ENCODE peak calls at places on chromosomes 16 and 17, in seven cellular contexts. A is K562, W is H1, M is HCT116, G is HepG2, I is GM12878, O is SK-N-SH. L is an unnamed sample.

GRCh38 chr17:42577140-42577531 is 393 bp downstream of the PSMC3IP start:
- DNase-seq in A (no peak), W (no peak), M (no peak), G (no peak), I (no peak), O (no peak), L (no peak)

GRCh38 chr17:4177732-4178131 is 34.7 kb downstream of the CYB5D2 start:
- DNase-seq in A (no peak), W (no peak), M (no peak), G (no peak), I (no peak), O (no peak), L (no peak)

GRCh38 chr17:45296003-45296832 is 20.6 kb downstream of the MAP3K14 start:
- DNase-seq in A (no peak), W (no peak), M (no peak), G (no peak), I (no peak), O (no peak), L (no peak)

GRCh38 chr17:81337449-81337848 is 42.3 kb upstream of the SLC38A10 start:
- DNase-seq in A (peak; percentile 64), W (peak; percentile 55), M (no peak), G (no peak), I (no peak), O (peak; percentile 72), L (no peak)

GRCh38 chr16:83037102-83037501 is 410.3 kb downstream of the CDH13 start:
- DNase-seq in A (no peak), W (no peak), M (no peak), G (no peak), I (no peak), O (no peak), L (no peak)

GRCh38 chr17:32483451-32484019 is 3.3 kb upstream of the CDK5R1 start:
- DNase-seq in A (peak; percentile 71), W (peak; percentile 78), M (no peak), G (peak; percentile 56), I (no peak), O (peak; percentile 77), L (peak; percentile 66)

GRCh38 chr16:30637952-30638351 is 12.8 kb upstream of the PRR14 start:
- DNase-seq in A (peak; percentile 72), W (no peak), M (peak; percentile 62), G (peak; percentile 75), I (no peak), O (peak; percentile 45), L (no peak)

GRCh38 chr16:2467301-2468141 is 3.6 kb upstream of the NTN3 start:
- DNase-seq in A (no peak), W (peak; percentile 85), M (peak; percentile 41), G (no peak), I (no peak), O (peak; percentile 89), L (no peak)

GRCh38 chr16:17467923-17468540 is 2.7 kb downstream of the XYLT1 start:
- DNase-seq in A (peak; percentile 32), W (peak; percentile 72), M (no peak), G (peak; percentile 33), I (no peak), O (peak; percentile 80), L (peak; percentile 70)

GRCh38 chr17:75854881-75855309 is 240 bp downstream of the WBP2 start:
- DNase-seq in A (no peak), W (no peak), M (no peak), G (no peak), I (no peak), O (peak; percentile 87), L (no peak)

GRCh38 chr16:54326266-54326662 is 39.7 kb upstream of the IRX3 start:
- DNase-seq in A (no peak), W (no peak), M (no peak), G (no peak), I (no peak), O (no peak), L (no peak)

GRCh38 chr17:2054262-2054739 is 602 bp upstream of the HIC1 start:
- DNase-seq in A (peak; percentile 18), W (peak; percentile 74), M (no peak), G (no peak), I (no peak), O (peak; percentile 76), L (no peak)

GRCh38 chr16:71855937-71856662 is 10.3 kb downstream of the ATXN1L start:
- DNase-seq in A (no peak), W (no peak), M (no peak), G (no peak), I (no peak), O (no peak), L (no peak)

GRCh38 chr16:64687796-64688195 is 434.1 kb downstream of the CDH11 start:
- DNase-seq in A (no peak), W (no peak), M (no peak), G (no peak), I (no peak), O (no peak), L (no peak)

GRCh38 chr17:17994271-17994670 is 21.6 kb downstream of the DRC3 start:
- DNase-seq in A (no peak), W (peak; percentile 77), M (peak; percentile 15), G (peak; percentile 56), I (no peak), O (peak; percentile 86), L (peak; percentile 23)

GRCh38 chr16:23207485-23207884 is 24.9 kb downstream of the SCNN1G start:
- DNase-seq in A (no peak), W (no peak), M (no peak), G (no peak), I (no peak), O (peak; percentile 57), L (no peak)

GRCh38 chr16:68083861-68084503 is 1.2 kb upstream of the NFATC3 start:
- DNase-seq in A (peak; percentile 34), W (no peak), M (no peak), G (peak; percentile 61), I (no peak), O (no peak), L (no peak)

GRCh38 chr17:76716146-76716833 is 5.5 kb upstream of the MXRA7 start:
- DNase-seq in A (peak; percentile 87), W (no peak), M (no peak), G (no peak), I (no peak), O (no peak), L (no peak)

GRCh38 chr16:70454221-70455034 is at the start of gene FCSK:
- DNase-seq in A (peak; percentile 83), W (peak; percentile 89), M (peak; percentile 50), G (peak; percentile 88), I (no peak), O (peak; percentile 91), L (peak; percentile 74)

GRCh38 chr17:50708050-50709000 is 611 bp upstream of the ANKRD40 start:
- DNase-seq in A (peak; percentile 40), W (no peak), M (no peak), G (no peak), I (peak; percentile 17), O (no peak), L (no peak)

GRCh38 chr17:14923981-14924380 is 341.1 kb downstream of the PMP22 start:
- DNase-seq in A (no peak), W (no peak), M (no peak), G (no peak), I (no peak), O (no peak), L (no peak)

GRCh38 chr16:2964416-2965223 is 545 bp downstream of the KREMEN2 start:
- DNase-seq in A (peak; percentile 92), W (peak; percentile 95), M (peak; percentile 76), G (peak; percentile 74), I (no peak), O (peak; percentile 95), L (peak; percentile 87)

GRCh38 chr17:45021607-45022287 is 29.7 kb downstream of the DCAKD start:
- DNase-seq in A (peak; percentile 84), W (peak; percentile 85), M (no peak), G (peak; percentile 53), I (no peak), O (peak; percentile 96), L (no peak)

GRCh38 chr16:813204-813915 is 12.8 kb upstream of the GNG13 start:
- DNase-seq in A (peak; percentile 64), W (peak; percentile 91), M (no peak), G (peak; percentile 12), I (no peak), O (peak; percentile 92), L (no peak)

GRCh38 chr16:82756283-82756599 is 129.5 kb downstream of the CDH13 start:
- DNase-seq in A (no peak), W (no peak), M (no peak), G (no peak), I (no peak), O (no peak), L (no peak)

GRCh38 chr16:8173111-8173644 is 417.1 kb downstream of the TMEM114 start:
- DNase-seq in A (peak; percentile 94), W (peak; percentile 83), M (peak; percentile 23), G (peak; percentile 98), I (peak; percentile 2), O (peak; percentile 67), L (peak; percentile 94)

DNA sequence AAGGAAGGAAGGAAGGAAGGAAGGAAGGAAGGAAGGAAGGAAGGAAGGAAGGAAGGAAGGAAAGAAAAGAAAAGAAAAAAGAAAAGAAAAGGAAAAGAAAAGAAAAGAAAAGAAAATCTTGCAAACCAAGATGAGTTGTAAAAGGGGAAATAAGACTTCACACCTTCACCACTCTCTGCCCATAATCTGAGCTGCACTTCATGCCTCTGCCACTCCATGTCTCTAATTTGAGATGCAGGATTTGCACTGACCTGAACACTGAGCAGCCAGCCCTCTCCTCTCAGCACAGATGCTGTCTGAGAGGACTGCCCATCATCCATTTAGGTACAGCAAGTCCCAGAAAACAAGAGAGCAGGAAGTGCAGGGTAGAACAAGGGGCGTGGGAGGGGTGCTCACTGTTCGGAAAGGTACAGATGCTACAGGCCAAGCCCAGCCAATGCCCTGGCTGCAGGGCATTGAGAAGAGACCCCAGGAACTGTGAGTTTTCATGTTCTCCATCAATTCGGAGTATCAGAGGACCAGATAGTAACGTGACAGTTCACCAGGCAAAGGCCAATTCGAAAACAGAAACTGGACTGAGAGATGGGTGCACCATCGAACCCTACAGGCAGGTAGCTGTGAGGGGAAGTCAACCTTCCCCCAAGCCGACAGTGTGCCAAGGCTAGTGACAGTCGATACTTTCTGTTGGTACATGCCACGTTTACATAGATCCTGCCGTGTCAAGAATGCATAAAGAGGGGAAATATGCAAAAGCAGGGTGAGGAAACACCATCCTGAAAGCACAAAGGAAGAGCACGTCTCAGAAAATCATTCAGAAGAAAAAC is 141.9 kb upstream of the RCVRN start:
- DNase-seq in A (no peak), W (no peak), M (no peak), G (no peak), I (peak; percentile 82), O (no peak), L (no peak)
- TF ChIP-seq YY1 in A (no peak), W (no peak), M (no peak), G (no peak), I (no peak), O (no peak), L (no peak)

GRCh38 chr17:66578781-66579489 is 256.0 kb upstream of the CACNG5 start:
- DNase-seq in A (no peak), W (no peak), M (no peak), G (no peak), I (no peak), O (no peak), L (no peak)
- TF ChIP-seq YY1 in A (no peak), W (no peak), M (no peak), G (no peak), I (no peak), O (no peak), L (no peak)

GRCh38 chr16:86664518-86665318 is 86.4 kb downstream of the FOXL1 start:
- DNase-seq in A (peak; percentile 69), W (no peak), M (peak; percentile 96), G (peak; percentile 84), I (peak; percentile 71), O (no peak), L (no peak)
- TF ChIP-seq YY1 in A (no peak), W (no peak), M (peak; percentile 65), G (no peak), I (no peak), O (no peak), L (no peak)

GRCh38 chr17:52297230-52298010 is 138.9 kb upstream of the CA10 start:
- DNase-seq in A (no peak), W (no peak), M (no peak), G (peak; percentile 5), I (no peak), O (peak; percentile 26), L (no peak)
- TF ChIP-seq YY1 in A (no peak), W (no peak), M (no peak), G (no peak), I (no peak), O (no peak), L (no peak)